ENCODE peak calls at places on chromosomes 2 and 18, in seven cellular contexts. One of them, this sample, is unnamed.

GRCh38 chr2:3488768-3489448 is 30.4 kb downstream of the ADI1 start:
- DNase-seq in left ventricle myocardium inferior: no peak
- DNase-seq in sigmoid colon: peak
- DNase-seq in vagina: no peak
- DNase-seq in PC-3: no peak
- DNase-seq in heart right ventricle: no peak
- DNase-seq in IMR-90: no peak
- DNase-seq in this sample: peak

GRCh38 chr2:7053650-7054262 is 136.5 kb downstream of the RNF144A start:
- DNase-seq in PC-3: no peak
- DNase-seq in sigmoid colon: peak
- DNase-seq in vagina: no peak
- DNase-seq in IMR-90: no peak
- DNase-seq in left ventricle myocardium inferior: no peak
- DNase-seq in heart right ventricle: no peak
- DNase-seq in this sample: no peak

GRCh38 chr18:32735781-32736180 is 37.0 kb downstream of the KLHL14 start:
- DNase-seq in left ventricle myocardium inferior: no peak
- DNase-seq in heart right ventricle: no peak
- DNase-seq in sigmoid colon: no peak
- DNase-seq in vagina: no peak
- DNase-seq in PC-3: peak
- DNase-seq in IMR-90: peak
- DNase-seq in this sample: no peak

GRCh38 chr2:161570424-161571050 is 53.7 kb upstream of the SLC4A10 start:
- DNase-seq in IMR-90: no peak
- DNase-seq in PC-3: peak
- DNase-seq in vagina: no peak
- DNase-seq in sigmoid colon: no peak
- DNase-seq in heart right ventricle: no peak
- DNase-seq in left ventricle myocardium inferior: no peak
- DNase-seq in this sample: no peak

GRCh38 chr2:227472265-227473018 is 486 bp downstream of the AGFG1 start:
- DNase-seq in IMR-90: no peak
- DNase-seq in heart right ventricle: peak
- DNase-seq in PC-3: peak
- DNase-seq in left ventricle myocardium inferior: peak
- DNase-seq in vagina: no peak
- DNase-seq in sigmoid colon: peak
- DNase-seq in this sample: peak

GRCh38 chr2:74648009-74648443 is at the start of gene M1AP:
- DNase-seq in vagina: no peak
- DNase-seq in sigmoid colon: no peak
- DNase-seq in left ventricle myocardium inferior: no peak
- DNase-seq in PC-3: no peak
- DNase-seq in heart right ventricle: no peak
- DNase-seq in IMR-90: no peak
- DNase-seq in this sample: no peak

GRCh38 chr18:23238152-23238531 is 102.9 kb downstream of the CABLES1 start:
- DNase-seq in IMR-90: peak
- DNase-seq in PC-3: no peak
- DNase-seq in heart right ventricle: peak
- DNase-seq in left ventricle myocardium inferior: no peak
- DNase-seq in sigmoid colon: peak
- DNase-seq in vagina: no peak
- DNase-seq in this sample: no peak

GRCh38 chr2:240200230-240201051 is 60.0 kb upstream of the OTOS start:
- DNase-seq in sigmoid colon: peak
- DNase-seq in heart right ventricle: no peak
- DNase-seq in PC-3: no peak
- DNase-seq in left ventricle myocardium inferior: no peak
- DNase-seq in IMR-90: peak
- DNase-seq in vagina: no peak
- DNase-seq in this sample: no peak

GRCh38 chr18:80175451-80176235 is 66.6 kb downstream of the ADNP2 start:
- DNase-seq in heart right ventricle: no peak
- DNase-seq in left ventricle myocardium inferior: no peak
- DNase-seq in IMR-90: no peak
- DNase-seq in vagina: no peak
- DNase-seq in sigmoid colon: no peak
- DNase-seq in PC-3: no peak
- DNase-seq in this sample: no peak

GRCh38 chr2:141641462-141641861 is 489.4 kb downstream of the LRP1B start:
- DNase-seq in heart right ventricle: no peak
- DNase-seq in IMR-90: peak
- DNase-seq in vagina: no peak
- DNase-seq in left ventricle myocardium inferior: no peak
- DNase-seq in sigmoid colon: no peak
- DNase-seq in PC-3: peak
- DNase-seq in this sample: no peak

GRCh38 chr2:189109921-189110397 is 69.6 kb downstream of the COL5A2 start:
- DNase-seq in PC-3: no peak
- DNase-seq in vagina: no peak
- DNase-seq in heart right ventricle: no peak
- DNase-seq in left ventricle myocardium inferior: no peak
- DNase-seq in sigmoid colon: no peak
- DNase-seq in IMR-90: peak
- DNase-seq in this sample: no peak

GRCh38 chr2:53334610-53335009 is 433.0 kb upstream of the CHAC2 start:
- DNase-seq in vagina: no peak
- DNase-seq in heart right ventricle: no peak
- DNase-seq in PC-3: peak
- DNase-seq in IMR-90: no peak
- DNase-seq in left ventricle myocardium inferior: no peak
- DNase-seq in sigmoid colon: no peak
- DNase-seq in this sample: no peak

GRCh38 chr18:23363865-23364570 is 89.1 kb upstream of the RIOK3 start:
- DNase-seq in PC-3: no peak
- DNase-seq in left ventricle myocardium inferior: no peak
- DNase-seq in IMR-90: no peak
- DNase-seq in vagina: no peak
- DNase-seq in sigmoid colon: no peak
- DNase-seq in heart right ventricle: no peak
- DNase-seq in this sample: no peak

GRCh38 chr2:108535380-108535677 is 1.1 kb downstream of the LIMS1 start:
- DNase-seq in PC-3: peak
- DNase-seq in heart right ventricle: no peak
- DNase-seq in IMR-90: no peak
- DNase-seq in left ventricle myocardium inferior: no peak
- DNase-seq in sigmoid colon: no peak
- DNase-seq in vagina: no peak
- DNase-seq in this sample: no peak

GRCh38 chr2:25819597-25820039 is 58.7 kb downstream of the ASXL2 start:
- DNase-seq in PC-3: no peak
- DNase-seq in sigmoid colon: no peak
- DNase-seq in heart right ventricle: no peak
- DNase-seq in left ventricle myocardium inferior: no peak
- DNase-seq in IMR-90: no peak
- DNase-seq in vagina: no peak
- DNase-seq in this sample: no peak

GRCh38 chr18:51522821-51523220 is 325.3 kb upstream of the MEX3C start:
- DNase-seq in PC-3: no peak
- DNase-seq in vagina: no peak
- DNase-seq in left ventricle myocardium inferior: no peak
- DNase-seq in IMR-90: no peak
- DNase-seq in sigmoid colon: no peak
- DNase-seq in heart right ventricle: no peak
- DNase-seq in this sample: no peak

GRCh38 chr2:71060871-71061270 is 7.6 kb upstream of the NAGK start:
- DNase-seq in left ventricle myocardium inferior: no peak
- DNase-seq in heart right ventricle: no peak
- DNase-seq in sigmoid colon: no peak
- DNase-seq in vagina: no peak
- DNase-seq in IMR-90: no peak
- DNase-seq in PC-3: no peak
- DNase-seq in this sample: no peak

GRCh38 chr2:71063216-71063615 is 5.2 kb upstream of the NAGK start:
- DNase-seq in IMR-90: no peak
- DNase-seq in sigmoid colon: no peak
- DNase-seq in vagina: no peak
- DNase-seq in PC-3: no peak
- DNase-seq in left ventricle myocardium inferior: no peak
- DNase-seq in heart right ventricle: no peak
- DNase-seq in this sample: no peak

GRCh38 chr2:71064754-71065621 is 3.5 kb upstream of the NAGK start:
- DNase-seq in heart right ventricle: no peak
- DNase-seq in IMR-90: peak
- DNase-seq in sigmoid colon: no peak
- DNase-seq in vagina: no peak
- DNase-seq in PC-3: no peak
- DNase-seq in left ventricle myocardium inferior: no peak
- DNase-seq in this sample: no peak

GRCh38 chr2:71066856-71067255 is 1.6 kb upstream of the NAGK start:
- DNase-seq in IMR-90: no peak
- DNase-seq in PC-3: no peak
- DNase-seq in vagina: no peak
- DNase-seq in sigmoid colon: peak
- DNase-seq in heart right ventricle: no peak
- DNase-seq in left ventricle myocardium inferior: no peak
- DNase-seq in this sample: no peak

GRCh38 chr2:71064110-71064611 is 4.3 kb upstream of the NAGK start:
- DNase-seq in sigmoid colon: no peak
- DNase-seq in heart right ventricle: no peak
- DNase-seq in vagina: no peak
- DNase-seq in PC-3: no peak
- DNase-seq in IMR-90: no peak
- DNase-seq in left ventricle myocardium inferior: no peak
- DNase-seq in this sample: no peak
- H3K27ac ChIP-seq in sigmoid colon: peak
- H3K27ac ChIP-seq in heart right ventricle: no peak
- H3K27ac ChIP-seq in vagina: peak
- H3K27ac ChIP-seq in PC-3: no peak
- H3K27ac ChIP-seq in IMR-90: peak
- H3K27ac ChIP-seq in left ventricle myocardium inferior: peak
- H3K27ac ChIP-seq in this sample: no peak

DNA sequence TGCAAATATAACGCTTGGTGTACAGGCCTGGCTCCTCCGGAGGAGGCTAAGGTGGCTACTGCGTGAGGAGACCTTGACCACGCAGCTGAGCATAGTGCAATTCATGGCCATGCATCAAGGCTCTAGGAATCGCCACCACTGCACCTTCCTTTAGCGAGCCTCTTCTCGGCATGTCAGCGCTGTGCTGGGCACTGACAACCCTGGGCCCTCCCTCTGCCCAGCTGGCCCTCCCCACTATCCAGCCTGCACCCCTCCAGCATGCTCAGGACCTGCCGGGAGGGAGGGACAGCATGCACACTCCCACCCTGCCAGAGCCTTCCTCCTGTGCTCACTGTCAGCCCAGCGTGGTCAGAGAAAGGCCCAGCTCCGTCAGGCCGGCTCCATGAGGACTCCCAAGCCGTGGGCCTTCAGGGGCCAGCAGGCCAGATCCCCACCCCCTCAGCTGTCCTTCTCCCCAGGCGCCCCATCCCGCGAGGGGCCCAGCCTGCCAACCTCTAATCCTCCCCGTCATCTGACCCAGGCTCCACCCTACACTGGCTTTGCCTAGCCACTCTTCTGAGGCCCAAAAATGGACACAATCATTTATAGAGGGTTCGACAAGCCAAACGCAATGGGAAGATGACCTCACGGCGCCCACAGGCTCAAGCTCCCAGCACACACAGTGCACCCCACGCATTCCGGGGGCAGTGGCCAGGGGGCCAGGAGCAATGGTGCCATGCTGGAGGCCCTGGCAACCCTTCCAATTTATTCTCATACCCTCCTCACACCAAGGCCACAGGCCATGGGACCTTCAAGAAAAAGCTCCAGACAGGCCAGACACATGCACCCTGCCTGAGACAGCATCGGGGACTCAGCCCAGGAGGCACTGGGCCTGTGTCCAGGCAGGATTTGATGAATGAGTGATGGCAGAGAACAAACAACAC is 3.5 kb downstream of the BIN1 start:
- DNase-seq in left ventricle myocardium inferior: no peak
- DNase-seq in heart right ventricle: no peak
- DNase-seq in sigmoid colon: peak
- DNase-seq in vagina: no peak
- DNase-seq in IMR-90: no peak
- DNase-seq in PC-3: no peak
- DNase-seq in this sample: peak
- H3K27ac ChIP-seq in left ventricle myocardium inferior: no peak
- H3K27ac ChIP-seq in heart right ventricle: no peak
- H3K27ac ChIP-seq in sigmoid colon: peak
- H3K27ac ChIP-seq in vagina: peak
- H3K27ac ChIP-seq in IMR-90: no peak
- H3K27ac ChIP-seq in PC-3: no peak
- H3K27ac ChIP-seq in this sample: peak

DNA sequence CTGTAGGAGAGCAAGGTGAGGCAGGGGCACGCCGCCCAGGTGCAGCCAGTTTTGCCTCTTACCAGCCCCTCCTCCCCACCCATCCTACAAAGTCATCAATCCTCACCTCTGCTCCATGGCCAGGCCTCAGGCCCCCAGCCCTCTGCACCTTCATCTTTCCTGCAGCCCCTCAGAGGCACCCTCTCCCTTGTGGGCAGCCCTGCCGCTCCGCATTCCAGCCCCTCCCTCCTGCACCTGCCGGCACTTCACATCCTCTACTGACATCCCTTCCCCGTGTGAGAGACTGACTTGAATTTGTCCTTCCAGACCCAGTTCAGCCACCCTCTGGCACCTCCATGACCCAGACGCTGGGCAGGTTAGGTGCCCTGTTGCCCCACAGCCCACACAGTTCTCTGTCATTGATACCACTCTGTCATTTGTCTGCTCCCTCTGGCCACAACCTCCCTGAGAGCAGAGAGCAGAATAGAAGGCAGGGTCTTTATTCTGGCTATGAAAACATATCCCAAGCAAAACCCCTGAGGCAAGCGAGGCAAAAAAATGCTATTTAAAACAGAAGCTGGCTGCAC is 26.1 kb downstream of the SDC1 start:
- DNase-seq in heart right ventricle: no peak
- DNase-seq in PC-3: no peak
- DNase-seq in sigmoid colon: no peak
- DNase-seq in vagina: no peak
- DNase-seq in IMR-90: no peak
- DNase-seq in left ventricle myocardium inferior: no peak
- DNase-seq in this sample: no peak
- H3K27ac ChIP-seq in heart right ventricle: no peak
- H3K27ac ChIP-seq in PC-3: no peak
- H3K27ac ChIP-seq in sigmoid colon: no peak
- H3K27ac ChIP-seq in vagina: no peak
- H3K27ac ChIP-seq in IMR-90: no peak
- H3K27ac ChIP-seq in left ventricle myocardium inferior: no peak
- H3K27ac ChIP-seq in this sample: no peak

DNA sequence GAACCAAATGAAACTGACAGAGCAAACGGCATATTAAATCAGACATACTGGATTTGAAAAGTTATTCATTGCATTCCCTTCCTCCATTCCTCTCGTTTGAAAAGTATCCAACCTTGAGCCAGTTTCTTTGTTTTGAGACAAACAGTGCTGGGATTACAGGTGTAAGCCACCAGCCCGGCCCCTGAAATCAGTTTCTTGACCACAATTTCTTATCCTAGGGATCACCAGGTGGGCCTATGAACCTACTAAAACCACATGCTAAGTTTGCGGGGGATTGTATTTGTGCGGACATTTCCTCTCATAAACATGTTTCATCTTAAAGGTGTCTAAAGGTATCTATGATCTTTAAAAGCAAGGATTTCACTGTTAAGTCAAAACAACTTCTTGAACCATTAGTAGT is 11.6 kb downstream of the PTPN2 start:
- DNase-seq in PC-3: no peak
- DNase-seq in sigmoid colon: no peak
- DNase-seq in heart right ventricle: no peak
- DNase-seq in left ventricle myocardium inferior: no peak
- DNase-seq in IMR-90: no peak
- DNase-seq in vagina: no peak
- DNase-seq in this sample: no peak
- H3K27ac ChIP-seq in PC-3: no peak
- H3K27ac ChIP-seq in sigmoid colon: no peak
- H3K27ac ChIP-seq in heart right ventricle: no peak
- H3K27ac ChIP-seq in left ventricle myocardium inferior: no peak
- H3K27ac ChIP-seq in IMR-90: no peak
- H3K27ac ChIP-seq in vagina: no peak
- H3K27ac ChIP-seq in this sample: no peak

This sample was measured in psoas muscle.